ENCODE peak calls at places on chromosomes 7 and 10, in six cellular contexts. K, J, T, X, O and B are unnamed samples. For H3K4me1, the result is how much of the 10 kb centered on the place peaks cover.

GRCh38 chr10:97207756-97208346 is 22.1 kb upstream of the SLIT1 start:
- DNase-seq in K (no peak), J (no peak), T (no peak), X (no peak), O (peak), B (no peak)

GRCh38 chr7:12401538-12402364 is 1.9 kb downstream of the VWDE start:
- DNase-seq in K (no peak), J (no peak), T (no peak), X (no peak), O (no peak), B (no peak)

GRCh38 chr7:27108390-27109127 is 6.1 kb upstream of the HOXA2 start:
- DNase-seq in K (no peak), J (no peak), T (no peak), X (no peak), O (peak), B (peak)

GRCh38 chr10:84179059-84179710 is 5.6 kb downstream of the GPR15LG start:
- DNase-seq in K (no peak), J (no peak), T (no peak), X (no peak), O (no peak), B (no peak)

GRCh38 chr10:96017227-96017687 is 26.1 kb upstream of the CCNJ start:
- DNase-seq in K (no peak), J (no peak), T (no peak), X (peak), O (peak), B (no peak)

GRCh38 chr7:38660427-38661099 is 29.4 kb upstream of the AMPH start:
- DNase-seq in K (no peak), J (no peak), T (no peak), X (peak), O (no peak), B (no peak)

GRCh38 chr7:116167177-116167576 is 43.2 kb upstream of the TES start:
- DNase-seq in K (no peak), J (no peak), T (no peak), X (no peak), O (no peak), B (no peak)

GRCh38 chr7:131241381-131241780 is 86.3 kb upstream of the MKLN1 start:
- DNase-seq in K (no peak), J (no peak), T (no peak), X (no peak), O (no peak), B (no peak)

GRCh38 chr10:21217107-21217506 is 308.4 kb downstream of the SKIDA1 start:
- DNase-seq in K (no peak), J (no peak), T (no peak), X (no peak), O (no peak), B (no peak)

GRCh38 chr10:61280303-61280702 is 172.9 kb downstream of the TMEM26 start:
- DNase-seq in K (no peak), J (no peak), T (no peak), X (no peak), O (no peak), B (no peak)

GRCh38 chr7:147722119-147722518 is 868.4 kb upstream of the C7orf33 start:
- DNase-seq in K (no peak), J (no peak), T (no peak), X (no peak), O (no peak), B (no peak)

GRCh38 chr7:108413782-108414492 is 42.3 kb downstream of the NRCAM start:
- DNase-seq in K (no peak), J (no peak), T (no peak), X (peak), O (no peak), B (no peak)

GRCh38 chr10:114552050-114552449 is 106.0 kb downstream of the ABLIM1 start:
- DNase-seq in K (no peak), J (no peak), T (no peak), X (no peak), O (no peak), B (no peak)

GRCh38 chr7:34315032-34315431 is 343.0 kb upstream of the NPSR1 start:
- DNase-seq in K (no peak), J (no peak), T (no peak), X (no peak), O (no peak), B (no peak)

GRCh38 chr7:131919920-131920709 is 363.7 kb upstream of the PODXL start:
- DNase-seq in K (no peak), J (no peak), T (no peak), X (no peak), O (no peak), B (no peak)

GRCh38 chr7:7352845-7353244 is 170.5 kb downstream of the C1GALT1 start:
- DNase-seq in K (no peak), J (no peak), T (no peak), X (no peak), O (peak), B (no peak)

GRCh38 chr7:151243411-151244155 is 4.9 kb downstream of the SMARCD3 start:
- DNase-seq in K (no peak), J (no peak), T (peak), X (no peak), O (peak), B (peak)

GRCh38 chr7:140478361-140479061 is 794 bp downstream of the MKRN1 start:
- DNase-seq in K (peak), J (no peak), T (peak), X (peak), O (peak), B (peak)

GRCh38 chr7:20330797-20331230 is at the start of gene ITGB8:
- DNase-seq in K (peak), J (no peak), T (no peak), X (peak), O (peak), B (no peak)

GRCh38 chr10:60246382-60246781 is 143.3 kb downstream of the ANK3 start:
- DNase-seq in K (no peak), J (no peak), T (no peak), X (no peak), O (no peak), B (no peak)

GRCh38 chr10:97752956-97753355 is 16.0 kb downstream of the ZFYVE27 start:
- DNase-seq in K (no peak), J (no peak), T (no peak), X (no peak), O (no peak), B (no peak)

GRCh38 chr10:60425392-60426110 is 35.9 kb upstream of the ANK3 start:
- DNase-seq in K (no peak), J (no peak), T (no peak), X (no peak), O (no peak), B (no peak)

GRCh38 chr7:78099715-78100477 is 301.3 kb downstream of the PHTF2 start:
- DNase-seq in K (no peak), J (no peak), T (no peak), X (no peak), O (no peak), B (no peak)

GRCh38 chr10:35843524-35844171 is 201.6 kb upstream of the FZD8 start:
- DNase-seq in K (no peak), J (no peak), T (no peak), X (no peak), O (no peak), B (no peak)

GRCh38 chr10:6751363-6751762 is 171.3 kb upstream of the PRKCQ start:
- DNase-seq in K (no peak), J (no peak), T (no peak), X (peak), O (no peak), B (no peak)

GRCh38 chr10:28910960-28911359 is 233.6 kb downstream of the BAMBI start:
- DNase-seq in K (no peak), J (no peak), T (no peak), X (no peak), O (no peak), B (no peak)

GRCh38 chr10:93208717-93209464 is 135.2 kb downstream of the CYP26A1 start:
- DNase-seq in K (no peak), J (no peak), T (no peak), X (peak), O (no peak), B (no peak)

GRCh38 chr10:106175760-106176377 is 988.6 kb downstream of the SORCS1 start:
- DNase-seq in K (no peak), J (no peak), T (no peak), X (no peak), O (no peak), B (no peak)

GRCh38 chr10:113646337-113647201 is 17.3 kb downstream of the NRAP start:
- DNase-seq in K (no peak), J (no peak), T (no peak), X (no peak), O (no peak), B (no peak)

GRCh38 chr10:114821915-114822770 is 563 bp downstream of the FHIP2A start:
- DNase-seq in K (peak), J (no peak), T (no peak), X (peak), O (peak), B (peak)

GRCh38 chr10:70540089-70540788 is 61.7 kb downstream of the PALD1 start:
- DNase-seq in K (no peak), J (no peak), T (no peak), X (peak), O (peak), B (no peak)

GRCh38 chr7:151341357-151342101 is at the start of gene NUB1:
- DNase-seq in K (peak), J (peak), T (peak), X (peak), O (peak), B (peak)

GRCh38 chr7:105677803-105678583 is 96.7 kb upstream of the EFCAB10 start:
- DNase-seq in K (no peak), J (no peak), T (no peak), X (no peak), O (no peak), B (peak)

GRCh38 chr7:158979023-158979529 is 122.7 kb downstream of the DYNC2I1 start:
- DNase-seq in K (no peak), J (no peak), T (no peak), X (no peak), O (no peak), B (no peak)

DNA sequence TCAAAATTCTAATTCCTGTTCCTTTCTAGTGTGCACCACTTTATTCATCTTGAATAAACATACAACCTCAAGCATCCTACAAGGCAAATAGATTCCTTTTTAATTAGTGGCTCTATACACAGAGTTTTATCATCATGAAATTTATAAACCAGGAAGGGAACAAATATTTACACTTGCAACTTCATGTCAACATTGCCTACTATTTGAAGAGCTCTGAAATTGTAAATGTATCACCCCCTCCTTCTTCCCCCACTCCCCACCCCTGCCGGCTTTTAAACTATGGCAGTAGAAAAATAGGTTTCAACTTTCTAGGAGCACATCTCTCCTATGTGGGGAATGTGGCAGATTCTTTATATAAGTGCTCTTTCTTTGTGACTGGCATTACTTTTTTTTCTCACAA is 49.6 kb downstream of the KAT6B start:
- DNase-seq in K (no peak), J (no peak), T (no peak), X (peak), O (no peak), B (no peak)
- H3K4me1 ChIP-seq in K (under half), J (under half), T (under half), X (under half), O (under half), B (under half)

GRCh38 chr7:90771281-90771680 is 175.2 kb downstream of the CDK14 start:
- DNase-seq in K (no peak), J (no peak), T (no peak), X (no peak), O (no peak), B (no peak)

GRCh38 chr7:90772410-90772809 is 176.3 kb downstream of the CDK14 start:
- DNase-seq in K (no peak), J (no peak), T (no peak), X (no peak), O (no peak), B (no peak)

GRCh38 chr7:90775383-90775965 is 179.4 kb downstream of the CDK14 start:
- DNase-seq in K (no peak), J (no peak), T (no peak), X (no peak), O (no peak), B (no peak)

GRCh38 chr7:90777075-90777864 is 181.1 kb downstream of the CDK14 start:
- DNase-seq in K (peak), J (no peak), T (no peak), X (no peak), O (no peak), B (no peak)

DNA sequence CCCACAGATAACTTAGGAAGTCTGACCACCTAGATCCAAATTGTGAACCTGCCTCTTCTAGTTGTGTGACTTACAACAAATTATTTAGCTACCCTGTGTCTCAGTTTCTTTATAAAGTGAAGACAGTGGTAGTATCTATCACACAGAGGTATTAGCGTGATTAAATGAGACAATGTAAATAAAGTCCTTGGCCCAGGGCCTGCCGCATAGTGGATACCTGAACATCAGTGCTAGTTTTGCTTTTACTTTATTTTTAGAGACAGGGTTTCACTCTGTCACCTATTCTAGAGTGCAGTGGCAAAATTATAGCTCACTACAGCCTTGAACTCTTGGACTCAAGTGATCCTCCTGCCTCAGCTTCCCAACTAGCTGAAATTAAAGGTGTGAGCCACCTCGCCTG is 177.1 kb downstream of the CDK14 start:
- DNase-seq in K (no peak), J (no peak), T (no peak), X (no peak), O (no peak), B (no peak)
- H3K4me3 ChIP-seq in K (no peak), J (no peak), T (no peak), X (no peak), O (no peak), B (no peak)

GRCh38 chr10:51246156-51246555 is 171.9 kb downstream of the PRKG1 start:
- DNase-seq in K (no peak), J (no peak), T (no peak), X (no peak), O (no peak), B (no peak)
- H3K4me1 ChIP-seq in K (half or more), J (under half), T (under half), X (under half), O (under half), B (under half)

DNA sequence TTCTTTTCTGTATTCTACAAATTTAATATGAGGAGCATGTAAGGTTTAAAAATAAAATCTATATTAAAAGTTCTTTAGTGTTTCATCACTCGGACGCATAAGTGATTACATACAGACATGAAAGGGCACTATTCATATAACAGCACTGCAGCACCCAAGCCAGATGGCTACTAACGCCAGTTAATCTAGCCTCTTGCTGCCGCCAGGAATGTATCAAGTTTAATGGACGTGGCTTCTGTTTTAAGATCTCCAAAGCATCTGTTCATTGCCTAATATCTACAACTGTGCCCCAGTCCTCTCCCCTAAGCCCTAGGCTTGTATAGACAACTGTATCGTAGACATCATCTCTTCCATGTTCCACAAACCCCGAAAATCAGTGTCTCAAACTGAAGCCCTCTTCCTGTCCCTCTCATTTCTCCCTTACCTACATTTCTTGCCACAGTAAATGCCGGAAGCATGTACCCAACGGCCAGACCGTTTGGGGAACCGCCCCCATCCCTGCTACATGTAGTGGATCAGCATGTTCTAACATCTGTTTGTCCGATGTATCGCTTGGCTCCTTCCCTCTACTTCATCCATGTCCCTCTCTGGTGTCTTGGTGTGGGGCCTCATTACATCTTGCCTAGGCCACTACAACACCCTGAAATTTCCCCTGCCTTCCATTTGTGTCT is 147.5 kb upstream of the RSU1 start:
- DNase-seq in K (no peak), J (no peak), T (no peak), X (no peak), O (no peak), B (no peak)
- H3K4me3 ChIP-seq in K (no peak), J (no peak), T (no peak), X (no peak), O (no peak), B (no peak)